ENCODE peak calls at places on chromosomes 2 and 18, in four cellular contexts. H, X, C and I are unnamed samples.

GRCh38 chr2:130843321-130843985 is 6.7 kb downstream of the ARHGEF4 start:
- DNase-seq in H (no peak), X (no peak), C (no peak), I (no peak)

GRCh38 chr2:104846182-104846954 is 7.5 kb upstream of the POU3F3 start:
- DNase-seq in H (no peak), X (no peak), C (no peak), I (no peak)

GRCh38 chr2:18787726-18788125 is 198.4 kb upstream of the NT5C1B start:
- DNase-seq in H (no peak), X (no peak), C (no peak), I (no peak)

GRCh38 chr2:217510790-217511291 is 492.0 kb downstream of the TNS1 start:
- DNase-seq in H (peak; percentile 69), X (peak; percentile 39), C (peak; percentile 27), I (peak; percentile 58)

GRCh38 chr2:8543412-8544167 is 138.3 kb upstream of the ID2 start:
- DNase-seq in H (no peak), X (no peak), C (peak; percentile 96), I (no peak)

GRCh38 chr2:69615078-69615630 is 28.4 kb downstream of the AAK1 start:
- DNase-seq in H (peak; percentile 10), X (no peak), C (no peak), I (no peak)

GRCh38 chr2:159124931-159125467 is 156.6 kb downstream of the TANC1 start:
- DNase-seq in H (no peak), X (no peak), C (no peak), I (no peak)

GRCh38 chr2:24816884-24817283 is 23.7 kb downstream of the CENPO start:
- DNase-seq in H (no peak), X (no peak), C (no peak), I (no peak)

GRCh38 chr2:160731856-160732255 is 238.2 kb upstream of the RBMS1 start:
- DNase-seq in H (no peak), X (no peak), C (no peak), I (no peak)

GRCh38 chr2:25305809-25306208 is 35.9 kb downstream of the DNMT3A start:
- DNase-seq in H (no peak), X (no peak), C (no peak), I (no peak)

GRCh38 chr18:63098014-63098981 is 221.3 kb downstream of the BCL2 start:
- DNase-seq in H (no peak), X (no peak), C (peak; percentile 77), I (no peak)

GRCh38 chr2:81266106-81266505 is 961.6 kb upstream of the LRRTM1 start:
- DNase-seq in H (peak; percentile 18), X (no peak), C (no peak), I (peak; percentile 15)

GRCh38 chr2:31707992-31708391 is 127.3 kb upstream of the SRD5A2 start:
- DNase-seq in H (no peak), X (no peak), C (no peak), I (no peak)

GRCh38 chr2:11775384-11775783 is 29.0 kb downstream of the LPIN1 start:
- DNase-seq in H (no peak), X (no peak), C (peak; percentile 44), I (no peak)

GRCh38 chr2:240922234-240922981 is 16.3 kb downstream of the CROCC2 start:
- DNase-seq in H (no peak), X (no peak), C (no peak), I (no peak)

GRCh38 chr2:1721706-1722483 is 22.4 kb downstream of the PXDN start:
- DNase-seq in H (no peak), X (no peak), C (no peak), I (no peak)

GRCh38 chr2:100819365-100820345 is at the start of gene NPAS2:
- DNase-seq in H (peak; percentile 35), X (peak; percentile 18), C (no peak), I (peak; percentile 30)

GRCh38 chr18:39487932-39488331 is 1922.3 kb upstream of the CELF4 start:
- DNase-seq in H (no peak), X (no peak), C (no peak), I (no peak)

GRCh38 chr2:207044380-207044779 is 105.1 kb downstream of the CPO start:
- DNase-seq in H (no peak), X (no peak), C (no peak), I (no peak)

GRCh38 chr2:233124449-233125080 is 64.4 kb downstream of the INPP5D start:
- DNase-seq in H (no peak), X (no peak), C (peak; percentile 46), I (no peak)

GRCh38 chr2:159298967-159299366 is 12.5 kb upstream of the WDSUB1 start:
- DNase-seq in H (no peak), X (no peak), C (no peak), I (no peak)

GRCh38 chr18:36038102-36038663 is 29.2 kb downstream of the RPRD1A start:
- DNase-seq in H (no peak), X (no peak), C (no peak), I (no peak)

GRCh38 chr2:42567389-42567788 is 1.0 kb upstream of the MTA3 start:
- DNase-seq in H (no peak), X (no peak), C (no peak), I (no peak)

GRCh38 chr2:102355526-102356380 is at the start of gene IL18R1:
- DNase-seq in H (peak; percentile 53), X (peak; percentile 58), C (peak; percentile 42), I (peak; percentile 79)

GRCh38 chr18:79518683-79519128 is 123.0 kb downstream of the NFATC1 start:
- DNase-seq in H (no peak), X (no peak), C (no peak), I (no peak)

GRCh38 chr2:130808482-130809268 is 28.0 kb upstream of the ARHGEF4 start:
- DNase-seq in H (no peak), X (no peak), C (no peak), I (no peak)

DNA sequence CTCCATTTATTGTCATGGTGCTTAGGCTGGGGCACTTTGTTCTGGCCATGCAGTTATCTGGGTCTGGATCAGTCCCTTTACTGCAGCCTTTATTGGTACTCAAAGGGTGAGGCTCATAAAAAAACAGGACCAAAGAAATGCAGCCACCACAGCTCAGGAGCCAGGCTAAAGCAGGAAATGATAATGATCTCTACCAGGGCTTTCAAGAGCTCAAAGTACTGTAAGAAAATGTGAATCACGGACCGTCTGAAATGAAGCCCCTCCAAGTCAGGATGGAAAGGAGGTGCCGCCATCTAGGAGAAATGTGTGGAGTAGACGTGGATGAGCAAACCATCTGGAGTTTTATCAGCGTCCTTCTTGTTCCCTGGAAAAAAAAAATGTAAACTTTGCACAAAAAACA is 162.4 kb upstream of the ZNF516 start:
- DNase-seq in H (no peak), X (no peak), C (no peak), I (no peak)
- TF ChIP-seq NR2C2 in H (no peak), X (no peak), C (no peak), I (no peak)

DNA sequence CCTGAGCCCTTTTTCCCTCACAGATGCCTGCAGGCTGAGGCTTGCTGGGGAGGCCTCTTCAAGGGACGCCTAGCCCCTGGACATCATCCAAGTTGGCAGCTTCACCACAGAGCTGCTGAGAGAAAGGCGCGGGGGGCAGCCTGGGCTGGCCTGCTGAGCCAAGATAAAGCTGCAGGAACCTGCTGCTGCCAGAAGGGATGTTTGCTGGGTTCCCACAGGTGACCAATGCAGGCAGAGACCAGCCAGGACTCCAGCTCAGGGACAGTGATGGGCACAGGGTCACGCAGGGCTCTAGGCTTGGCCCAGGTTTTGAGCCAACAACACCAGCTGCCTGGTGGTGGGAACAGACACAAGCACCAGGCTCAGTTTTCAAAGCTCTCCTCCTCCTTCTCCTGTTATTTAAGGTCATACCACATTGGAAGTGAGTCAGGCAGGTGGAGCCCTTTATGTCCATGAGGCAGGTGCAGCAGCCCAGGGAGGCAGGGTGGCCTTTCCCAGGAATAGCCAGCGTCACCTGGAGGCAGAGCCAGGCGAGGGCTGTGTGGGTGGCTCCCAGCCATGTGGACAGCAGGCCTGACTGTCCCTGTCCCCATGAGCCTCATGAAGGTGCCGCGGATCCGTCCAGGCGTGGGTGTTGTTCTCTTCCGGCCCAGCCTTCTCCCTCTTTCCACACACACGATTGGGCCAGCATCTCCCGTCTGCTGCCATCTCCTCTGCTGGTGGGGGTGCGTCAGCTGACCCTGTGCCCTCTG is 515.5 kb upstream of the MYT1L start:
- DNase-seq in H (no peak), X (no peak), C (no peak), I (no peak)
- TF ChIP-seq NR2C2 in H (no peak), X (no peak), C (no peak), I (no peak)

DNA sequence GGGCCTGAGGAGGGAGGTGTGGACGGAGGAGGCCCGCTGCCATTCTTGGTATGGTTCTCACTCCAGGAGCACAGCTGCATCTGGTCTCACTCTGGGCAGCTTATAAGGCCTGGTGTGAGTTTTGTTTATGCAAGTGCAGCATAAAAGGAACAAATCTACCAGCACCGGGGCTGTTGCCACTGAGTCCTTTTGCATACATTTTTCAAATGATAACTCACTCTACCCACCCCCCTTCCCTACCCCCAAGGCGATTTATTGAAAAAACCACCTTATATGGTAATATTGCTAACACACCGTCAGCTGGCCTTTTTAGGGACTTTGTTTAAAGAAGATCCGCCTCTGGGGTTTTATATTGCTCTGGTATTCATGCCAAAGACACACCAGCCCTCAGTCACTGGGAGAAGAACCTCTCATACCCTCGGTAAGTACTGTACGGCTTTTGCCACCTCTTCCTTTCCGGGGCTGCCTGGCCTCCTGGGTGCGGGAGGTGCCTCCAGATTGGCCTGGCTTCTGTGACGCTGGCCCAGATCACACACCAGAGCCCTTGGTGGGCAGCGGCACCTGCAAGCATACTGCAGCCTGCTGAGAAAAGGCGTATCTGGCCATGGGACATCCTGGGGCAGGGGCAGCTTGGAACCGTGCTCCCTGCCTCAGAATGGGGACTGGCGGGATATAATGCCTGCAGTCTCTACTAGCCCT is at the start of gene ACTG2:
- DNase-seq in H (no peak), X (no peak), C (no peak), I (no peak)
- TF ChIP-seq NR2C2 in H (no peak), X (no peak), C (no peak), I (no peak)

GRCh38 chr18:25229080-25229479 is 122.9 kb downstream of the ZNF521 start:
- DNase-seq in H (no peak), X (peak; percentile 54), C (no peak), I (no peak)
- TF ChIP-seq NR2C2 in H (no peak), X (no peak), C (no peak), I (no peak)

GRCh38 chr2:198337368-198337767 is 533.0 kb downstream of the PLCL1 start:
- DNase-seq in H (no peak), X (no peak), C (no peak), I (no peak)
- TF ChIP-seq NR2C2 in H (no peak), X (no peak), C (no peak), I (no peak)

DNA sequence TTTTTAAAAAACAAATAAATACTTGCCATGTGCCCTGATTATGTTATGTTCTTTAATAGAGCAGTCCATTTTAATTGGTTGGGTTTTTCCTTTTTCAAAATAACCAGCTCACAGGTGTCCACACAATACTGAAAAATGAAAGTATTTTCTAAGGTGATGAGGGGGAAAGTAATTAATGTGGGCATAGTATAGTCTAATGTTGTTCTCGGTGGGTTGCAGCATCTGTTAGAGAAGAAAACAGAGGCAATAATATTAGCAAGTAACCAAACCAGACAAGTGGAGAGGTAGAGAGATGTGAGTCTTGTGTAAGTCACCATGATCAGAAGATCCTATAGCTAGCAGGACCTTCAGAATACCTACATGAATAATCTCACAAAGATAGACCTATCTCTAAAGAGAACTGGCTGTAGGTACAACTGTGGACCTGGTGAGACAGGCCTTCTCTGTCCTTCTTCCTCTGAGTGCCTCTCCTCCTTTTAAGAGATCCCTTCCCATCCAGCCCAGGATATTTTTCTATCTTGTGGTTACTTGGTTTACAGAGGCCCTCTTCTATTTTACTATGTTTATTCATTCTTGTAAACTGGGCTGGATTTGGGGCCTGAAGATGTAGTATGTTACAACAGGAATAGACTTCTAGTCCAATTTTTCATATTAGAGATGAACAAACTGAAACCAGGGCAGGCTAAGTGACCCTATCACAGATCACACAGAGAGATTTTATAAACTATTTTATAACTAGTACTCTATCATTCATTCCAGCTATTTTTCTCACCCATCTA is 67.1 kb upstream of the MSTN start:
- DNase-seq in H (no peak), X (no peak), C (no peak), I (no peak)
- TF ChIP-seq NR2C2 in H (no peak), X (no peak), C (no peak), I (no peak)

GRCh38 chr18:73896685-73897084 is 250.9 kb downstream of the FBXO15 start:
- DNase-seq in H (no peak), X (no peak), C (no peak), I (no peak)
- TF ChIP-seq NR2C2 in H (no peak), X (no peak), C (no peak), I (no peak)